ENCODE peak calls at places on chromosomes 5 and 9, in nine cellular contexts. Q is kidney tubule cell; G is globus pallidus; V is Calu3; Z is KG1; R is upper lobe of right lung; W is T-helper 9 cell; M is neural progenitor cell; K is naive thymus-derived CD8-positive, alpha-beta T cell. U is an unnamed sample.

GRCh38 chr9:38638881-38639576 is 18.6 kb upstream of the ANKRD18A start:
- DNase-seq in Q (peak), G (no peak), V (no peak), Z (no peak), R (no peak), W (no peak), M (no peak), K (no peak), U (no peak)

GRCh38 chr5:89297111-89297510 is 414.1 kb upstream of the MEF2C start:
- DNase-seq in Q (no peak), G (no peak), V (no peak), Z (no peak), R (no peak), W (no peak), M (no peak), K (no peak), U (no peak)

GRCh38 chr9:136686794-136687711 is at the start of gene AGPAT2:
- DNase-seq in Q (peak), G (no peak), V (peak), Z (peak), R (peak), W (peak), M (peak), K (peak), U (no peak)

GRCh38 chr9:22227986-22228385 is 218.6 kb upstream of the DMRTA1 start:
- DNase-seq in Q (no peak), G (no peak), V (no peak), Z (no peak), R (no peak), W (no peak), M (no peak), K (no peak), U (no peak)

GRCh38 chr5:135053989-135054388 is 20.0 kb upstream of the PITX1 start:
- DNase-seq in Q (no peak), G (no peak), V (no peak), Z (no peak), R (no peak), W (no peak), M (no peak), K (no peak), U (peak)

GRCh38 chr9:23824241-23825142 is 1.5 kb downstream of the ELAVL2 start:
- DNase-seq in Q (peak), G (peak), V (no peak), Z (no peak), R (peak), W (no peak), M (peak), K (no peak), U (peak)

GRCh38 chr9:137173795-137174664 is 2.2 kb upstream of the TMEM210 start:
- DNase-seq in Q (no peak), G (no peak), V (no peak), Z (no peak), R (no peak), W (no peak), M (no peak), K (no peak), U (no peak)

GRCh38 chr9:134629586-134630392 is 11.8 kb upstream of the COL5A1 start:
- DNase-seq in Q (no peak), G (no peak), V (no peak), Z (no peak), R (peak), W (no peak), M (no peak), K (no peak), U (peak)

GRCh38 chr5:24401767-24402166 is 243.0 kb downstream of the CDH10 start:
- DNase-seq in Q (peak), G (no peak), V (no peak), Z (no peak), R (no peak), W (no peak), M (no peak), K (no peak), U (no peak)

GRCh38 chr9:98502976-98503325 is 205.8 kb downstream of the GABBR2 start:
- DNase-seq in Q (peak), G (no peak), V (no peak), Z (no peak), R (peak), W (no peak), M (no peak), K (no peak), U (no peak)

GRCh38 chr5:149210968-149211495 is 60.6 kb upstream of the AFAP1L1 start:
- DNase-seq in Q (no peak), G (no peak), V (no peak), Z (no peak), R (no peak), W (no peak), M (peak), K (peak), U (no peak)

GRCh38 chr9:95103385-95104087 is 214.0 kb downstream of the FANCC start:
- DNase-seq in Q (no peak), G (no peak), V (no peak), Z (no peak), R (peak), W (no peak), M (no peak), K (no peak), U (no peak)

GRCh38 chr9:118222375-118222774 is 518.2 kb downstream of the TLR4 start:
- DNase-seq in Q (peak), G (peak), V (no peak), Z (no peak), R (no peak), W (no peak), M (peak), K (no peak), U (no peak)

GRCh38 chr5:95715799-95716461 is 15.2 kb upstream of the RHOBTB3 start:
- DNase-seq in Q (peak), G (no peak), V (no peak), Z (no peak), R (no peak), W (no peak), M (no peak), K (no peak), U (no peak)

GRCh38 chr5:34685485-34686197 is 29.5 kb downstream of the RAI14 start:
- DNase-seq in Q (peak), G (no peak), V (no peak), Z (no peak), R (no peak), W (no peak), M (peak), K (no peak), U (no peak)

GRCh38 chr9:128523199-128523925 is 18.8 kb downstream of the GLE1 start:
- DNase-seq in Q (peak), G (peak), V (no peak), Z (no peak), R (no peak), W (no peak), M (peak), K (no peak), U (no peak)

GRCh38 chr5:37272564-37272963 is 23.4 kb upstream of the CPLANE1 start:
- DNase-seq in Q (peak), G (no peak), V (peak), Z (no peak), R (peak), W (no peak), M (no peak), K (no peak), U (no peak)

GRCh38 chr9:127087411-127087810 is 35.0 kb downstream of the ANGPTL2 start:
- DNase-seq in Q (no peak), G (no peak), V (no peak), Z (no peak), R (no peak), W (no peak), M (no peak), K (no peak), U (no peak)

GRCh38 chr5:155019601-155020226 is 6.2 kb downstream of the KIF4B start:
- DNase-seq in Q (no peak), G (no peak), V (no peak), Z (no peak), R (no peak), W (no peak), M (no peak), K (no peak), U (no peak)

GRCh38 chr5:157913575-157913974 is 54.6 kb upstream of the CLINT1 start:
- DNase-seq in Q (no peak), G (no peak), V (no peak), Z (no peak), R (no peak), W (no peak), M (peak), K (no peak), U (no peak)

U was measured in chondrocyte.